ENCODE peak calls at places on chromosomes 1 and 21, in eight cellular contexts. S is fibroblast of lung; Z is CD8-positive, alpha-beta T cell; W is hepatic stellate cell; J is foreskin keratinocyte; Q is mesothelial cell of epicardium; P is GM13976; X is nephron progenitor cell. K is an unnamed sample.

GRCh38 chr1:71630073-71630472 is 549.2 kb upstream of the ZRANB2 start:
- DNase-seq in S (no peak), Z (no peak), W (no peak), J (no peak), Q (no peak), P (no peak), X (no peak), K (no peak)

GRCh38 chr1:226846801-226847200 is 23.6 kb upstream of the PSEN2 start:
- DNase-seq in S (no peak), Z (no peak), W (no peak), J (peak; percentile 24), Q (no peak), P (no peak), X (no peak), K (no peak)

GRCh38 chr1:173392895-173393654 is 84.1 kb upstream of the PRDX6 start:
- DNase-seq in S (peak; percentile 94), Z (no peak), W (peak; percentile 47), J (peak; percentile 67), Q (no peak), P (no peak), X (no peak), K (peak; percentile 19)

GRCh38 chr1:5646486-5646885 is 345.7 kb downstream of the NPHP4 start:
- DNase-seq in S (no peak), Z (no peak), W (no peak), J (no peak), Q (peak; percentile 29), P (no peak), X (no peak), K (no peak)

GRCh38 chr21:34135330-34135729 is 62.0 kb downstream of the MRPS6 start:
- DNase-seq in S (no peak), Z (no peak), W (no peak), J (no peak), Q (no peak), P (no peak), X (no peak), K (no peak)

GRCh38 chr21:32131960-32132359 is 146.9 kb downstream of the MIS18A start:
- DNase-seq in S (peak; percentile 42), Z (no peak), W (no peak), J (no peak), Q (no peak), P (no peak), X (no peak), K (no peak)

GRCh38 chr21:45056917-45057560 is 17.3 kb upstream of the ADARB1 start:
- DNase-seq in S (no peak), Z (no peak), W (peak; percentile 50), J (no peak), Q (no peak), P (no peak), X (no peak), K (no peak)

GRCh38 chr1:111030590-111030989 is 66.9 kb upstream of the LRIF1 start:
- DNase-seq in S (peak; percentile 40), Z (no peak), W (peak; percentile 25), J (peak; percentile 18), Q (no peak), P (peak; percentile 51), X (peak; percentile 33), K (peak; percentile 6)

GRCh38 chr1:234721476-234722266 is 111.7 kb upstream of the IRF2BP2 start:
- DNase-seq in S (peak; percentile 97), Z (no peak), W (peak; percentile 51), J (no peak), Q (no peak), P (no peak), X (no peak), K (no peak)

GRCh38 chr1:39940253-39940652 is 14.7 kb upstream of the MFSD2A start:
- DNase-seq in S (no peak), Z (no peak), W (no peak), J (no peak), Q (no peak), P (no peak), X (no peak), K (no peak)

GRCh38 chr1:7366955-7367665 is 404.0 kb upstream of the VAMP3 start:
- DNase-seq in S (no peak), Z (no peak), W (no peak), J (no peak), Q (no peak), P (no peak), X (no peak), K (no peak)

GRCh38 chr1:47991187-47991586 is 6.0 kb downstream of the TRABD2B start:
- DNase-seq in S (peak; percentile 4), Z (no peak), W (no peak), J (peak; percentile 61), Q (no peak), P (no peak), X (no peak), K (no peak)

GRCh38 chr21:18155508-18156193 is 89.0 kb upstream of the CHODL start:
- DNase-seq in S (peak; percentile 36), Z (no peak), W (no peak), J (peak; percentile 25), Q (no peak), P (no peak), X (no peak), K (no peak)

GRCh38 chr1:23643668-23644554 is 47.7 kb upstream of the RPL11 start:
- DNase-seq in S (no peak), Z (no peak), W (no peak), J (no peak), Q (no peak), P (no peak), X (peak; percentile 50), K (no peak)

GRCh38 chr1:154975409-154976205 is 1.1 kb downstream of the CKS1B start:
- DNase-seq in S (peak; percentile 54), Z (no peak), W (peak; percentile 48), J (no peak), Q (no peak), P (peak; percentile 60), X (peak; percentile 66), K (no peak)

GRCh38 chr1:241706967-241707366 is 54.9 kb downstream of the WDR64 start:
- DNase-seq in S (peak; percentile 53), Z (peak; percentile 9), W (no peak), J (peak; percentile 83), Q (peak; percentile 41), P (no peak), X (no peak), K (peak; percentile 75)

GRCh38 chr1:96234299-96234698 is 487.3 kb upstream of the PTBP2 start:
- DNase-seq in S (peak; percentile 81), Z (no peak), W (no peak), J (peak; percentile 30), Q (peak; percentile 55), P (no peak), X (no peak), K (no peak)

GRCh38 chr1:17802164-17802563 is 47.0 kb downstream of the ACTL8 start:
- DNase-seq in S (peak; percentile 45), Z (no peak), W (peak; percentile 35), J (no peak), Q (no peak), P (no peak), X (no peak), K (no peak)

GRCh38 chr1:211613108-211613947 is 34.4 kb upstream of the SLC30A1 start:
- DNase-seq in S (peak; percentile 92), Z (no peak), W (peak; percentile 91), J (peak; percentile 67), Q (no peak), P (no peak), X (no peak), K (peak; percentile 87)

GRCh38 chr1:26739251-26739914 is 43.6 kb downstream of the ARID1A start:
- DNase-seq in S (no peak), Z (no peak), W (no peak), J (no peak), Q (no peak), P (no peak), X (no peak), K (no peak)

GRCh38 chr1:191851799-191852595 is 306.3 kb upstream of the RGS18 start:
- DNase-seq in S (peak; percentile 81), Z (no peak), W (no peak), J (no peak), Q (no peak), P (no peak), X (no peak), K (peak; percentile 23)

GRCh38 chr1:196317535-196318522 is 290.4 kb downstream of the KCNT2 start:
- DNase-seq in S (peak; percentile 36), Z (no peak), W (no peak), J (no peak), Q (peak; percentile 46), P (no peak), X (peak; percentile 15), K (no peak)

GRCh38 chr1:111448482-111448917 is 556 bp downstream of the WDR77 start:
- DNase-seq in S (peak; percentile 38), Z (no peak), W (peak; percentile 29), J (no peak), Q (no peak), P (no peak), X (no peak), K (no peak)

GRCh38 chr1:69055223-69055622 is 512.5 kb upstream of the LRRC7 start:
- DNase-seq in S (peak; percentile 13), Z (no peak), W (no peak), J (peak; percentile 79), Q (no peak), P (no peak), X (no peak), K (no peak)

GRCh38 chr1:54794401-54795099 is 6.6 kb downstream of the TTC22 start:
- DNase-seq in S (no peak), Z (no peak), W (peak; percentile 78), J (peak; percentile 22), Q (no peak), P (no peak), X (no peak), K (no peak)

GRCh38 chr1:1942753-1943656 is 23.9 kb upstream of the TMEM52 start:
- DNase-seq in S (no peak), Z (no peak), W (no peak), J (no peak), Q (no peak), P (no peak), X (no peak), K (no peak)

GRCh38 chr1:90748668-90749067 is 31.6 kb upstream of the BARHL2 start:
- DNase-seq in S (no peak), Z (no peak), W (no peak), J (no peak), Q (no peak), P (no peak), X (no peak), K (no peak)

GRCh38 chr1:117365350-117366280 is 1.6 kb upstream of the MAN1A2 start:
- DNase-seq in S (peak; percentile 43), Z (no peak), W (no peak), J (no peak), Q (no peak), P (no peak), X (no peak), K (no peak)

GRCh38 chr1:81254068-81254467 is 546.7 kb upstream of the ADGRL2 start:
- DNase-seq in S (no peak), Z (no peak), W (no peak), J (no peak), Q (no peak), P (no peak), X (no peak), K (no peak)

GRCh38 chr21:44931137-44931500 is 8.7 kb upstream of the SLX9 start:
- DNase-seq in S (no peak), Z (no peak), W (peak; percentile 76), J (no peak), Q (no peak), P (peak; percentile 74), X (no peak), K (no peak)

GRCh38 chr1:42177551-42177981 is 13.0 kb upstream of the GUCA2A start:
- DNase-seq in S (peak; percentile 90), Z (no peak), W (no peak), J (no peak), Q (no peak), P (no peak), X (peak; percentile 24), K (no peak)

GRCh38 chr1:209741198-209741597 is 14.7 kb upstream of the TRAF3IP3 start:
- DNase-seq in S (no peak), Z (no peak), W (no peak), J (no peak), Q (no peak), P (no peak), X (no peak), K (no peak)

GRCh38 chr1:56824956-56825355 is 5.8 kb upstream of the FYB2 start:
- DNase-seq in S (peak; percentile 25), Z (no peak), W (no peak), J (no peak), Q (no peak), P (no peak), X (no peak), K (no peak)

GRCh38 chr21:27300770-27301169 is 333.9 kb upstream of the ADAMTS5 start:
- DNase-seq in S (peak; percentile 45), Z (no peak), W (no peak), J (no peak), Q (no peak), P (no peak), X (no peak), K (no peak)